ENCODE peak calls at places on chromosomes 6 and 20, in eight cellular contexts. S is spleen; V is neural crest cell; Z is stimulated activated CD8-positive, alpha-beta memory T cell treated with anti-CD3 and anti-CD28 coated beads, Interleukin-15, amount 100 ng/mL, for 24 hours; E is endothelial cell of umbilical vein; B is BJ; A is GM03348; D is cerebellum. P is an unnamed sample.

GRCh38 chr6:130675072-130675471 is 152.1 kb upstream of the SMLR1 start:
- DNase-seq in S (no peak), V (no peak), Z (no peak), E (peak; percentile 29), B (no peak), A (no peak), D (no peak), P (no peak)

GRCh38 chr20:47220161-47220582 is 136.3 kb downstream of the ZMYND8 start:
- DNase-seq in S (no peak), V (peak; percentile 65), Z (peak; percentile 28), E (peak; percentile 32), B (no peak), A (peak; percentile 53), D (no peak), P (no peak)

GRCh38 chr20:1861347-1861987 is 33.7 kb upstream of the SIRPA start:
- DNase-seq in S (no peak), V (no peak), Z (no peak), E (peak; percentile 31), B (no peak), A (peak; percentile 91), D (no peak), P (no peak)

GRCh38 chr6:139753198-139753861 is 378.9 kb upstream of the CITED2 start:
- DNase-seq in S (no peak), V (no peak), Z (no peak), E (no peak), B (no peak), A (peak; percentile 60), D (no peak), P (no peak)

GRCh38 chr6:53513519-53513966 is 31.4 kb downstream of the GCLC start:
- DNase-seq in S (no peak), V (no peak), Z (no peak), E (no peak), B (no peak), A (no peak), D (no peak), P (no peak)

GRCh38 chr20:62368629-62369507 is 1.8 kb upstream of the LAMA5 start:
- DNase-seq in S (no peak), V (peak; percentile 58), Z (no peak), E (peak; percentile 50), B (no peak), A (peak; percentile 70), D (no peak), P (peak; percentile 72)

GRCh38 chr6:88513920-88514319 is 347.8 kb upstream of the CNR1 start:
- DNase-seq in S (no peak), V (no peak), Z (no peak), E (no peak), B (no peak), A (no peak), D (no peak), P (no peak)

GRCh38 chr6:106579281-106579680 is 50.0 kb downstream of the RTN4IP1 start:
- DNase-seq in S (no peak), V (no peak), Z (no peak), E (no peak), B (no peak), A (peak; percentile 22), D (no peak), P (no peak)

GRCh38 chr6:15946701-15947390 is 182.0 kb upstream of the MYLIP start:
- DNase-seq in S (no peak), V (no peak), Z (no peak), E (no peak), B (no peak), A (no peak), D (peak; percentile 59), P (no peak)

GRCh38 chr6:40807484-40807883 is 220.3 kb upstream of the LRFN2 start:
- DNase-seq in S (no peak), V (no peak), Z (no peak), E (no peak), B (no peak), A (no peak), D (no peak), P (no peak)

GRCh38 chr6:145155411-145155810 is 579.9 kb downstream of the EPM2A start:
- DNase-seq in S (no peak), V (no peak), Z (no peak), E (no peak), B (no peak), A (no peak), D (no peak), P (no peak)

GRCh38 chr6:99093781-99094180 is 146.0 kb upstream of the FBXL4 start:
- DNase-seq in S (no peak), V (no peak), Z (no peak), E (no peak), B (no peak), A (no peak), D (no peak), P (no peak)

GRCh38 chr6:5205877-5206840 is 54.6 kb downstream of the LYRM4 start:
- DNase-seq in S (no peak), V (no peak), Z (no peak), E (peak; percentile 74), B (no peak), A (peak; percentile 72), D (peak; percentile 87), P (peak; percentile 75)

GRCh38 chr6:28983838-28984237 is 21.3 kb downstream of the ZNF311 start:
- DNase-seq in S (no peak), V (no peak), Z (no peak), E (no peak), B (no peak), A (no peak), D (no peak), P (no peak)

GRCh38 chr20:35950093-35950492 is 4.2 kb downstream of the SCAND1 start:
- DNase-seq in S (no peak), V (no peak), Z (no peak), E (no peak), B (no peak), A (no peak), D (no peak), P (no peak)

GRCh38 chr20:3576363-3576762 is 86.8 kb downstream of the GFRA4 start:
- DNase-seq in S (no peak), V (no peak), Z (no peak), E (no peak), B (no peak), A (no peak), D (no peak), P (no peak)

GRCh38 chr6:108655840-108656650 is 95.3 kb downstream of the FOXO3 start:
- DNase-seq in S (no peak), V (no peak), Z (no peak), E (no peak), B (peak; percentile 70), A (peak; percentile 74), D (no peak), P (no peak)